ENCODE peak calls at places on chromosomes 2 and 18, in four cellular contexts. U, E, L and Q are unnamed samples.

GRCh38 chr2:99141110-99142108 is at the start of gene C2orf15:
- DNase-seq in U (peak), L (peak), E (peak), Q (peak)

GRCh38 chr2:62999905-63000304 is 50.7 kb upstream of the OTX1 start:
- DNase-seq in U (no peak), L (peak), E (no peak), Q (no peak)

GRCh38 chr2:239401450-239402227 is 819 bp upstream of the HDAC4 start:
- DNase-seq in E (peak), L (peak), U (peak), Q (peak)

GRCh38 chr18:887716-888115 is 17.0 kb upstream of the ADCYAP1 start:
- DNase-seq in L (peak), U (no peak), E (no peak), Q (no peak)

GRCh38 chr18:79575891-79576685 is 103.5 kb upstream of the CTDP1 start:
- DNase-seq in L (peak), U (peak), E (no peak), Q (peak)

GRCh38 chr2:133838642-133839370 is 270.5 kb upstream of the NCKAP5 start:
- DNase-seq in E (no peak), L (no peak), U (no peak), Q (no peak)

GRCh38 chr2:8455236-8456148 is 226.4 kb upstream of the ID2 start:
- DNase-seq in U (no peak), L (no peak), E (no peak), Q (no peak)

GRCh38 chr18:31248783-31249521 is 69.0 kb upstream of the DSG1 start:
- DNase-seq in L (peak), U (no peak), E (no peak), Q (no peak)

GRCh38 chr2:61853086-61853847 is 593 bp downstream of the FAM161A start:
- DNase-seq in L (peak), E (no peak), U (peak), Q (no peak)

GRCh38 chr18:59079264-59079972 is 60.3 kb upstream of the SEC11C start:
- DNase-seq in L (peak), E (no peak), U (no peak), Q (no peak)

GRCh38 chr2:27809761-27810241 is 38.3 kb downstream of the MRPL33 start:
- DNase-seq in L (peak), E (peak), U (no peak), Q (no peak)

GRCh38 chr2:43169987-43170732 is 56.2 kb downstream of the ZFP36L2 start:
- DNase-seq in L (no peak), E (no peak), U (peak), Q (no peak)

GRCh38 chr18:41845563-41845962 is 109.5 kb upstream of the PIK3C3 start:
- DNase-seq in E (no peak), U (no peak), L (peak), Q (no peak)

GRCh38 chr2:234555616-234556249 is 58.9 kb upstream of the ARL4C start:
- DNase-seq in L (no peak), E (peak), U (no peak), Q (no peak)

GRCh38 chr18:49021433-49022129 is 70.8 kb upstream of the SMAD7 start:
- DNase-seq in U (peak), E (no peak), L (peak), Q (no peak)

GRCh38 chr18:68796936-68797690 is 767 bp upstream of the CCDC102B start:
- DNase-seq in U (no peak), L (peak), E (peak), Q (peak)

GRCh38 chr2:226903179-226903578 is 67.3 kb downstream of the RHBDD1 start:
- DNase-seq in U (no peak), E (peak), L (peak), Q (no peak)

GRCh38 chr2:197266477-197266876 is 44.1 kb downstream of the ANKRD44 start:
- DNase-seq in E (no peak), L (no peak), U (no peak), Q (no peak)

GRCh38 chr2:218000137-218000536 is 2.7 kb downstream of the TNS1 start:
- DNase-seq in U (peak), E (no peak), L (no peak), Q (no peak)
- H3K4me3 ChIP-seq in U (no peak), E (no peak), L (no peak), Q (peak)

GRCh38 chr2:84881581-84882414 is 914 bp upstream of the TRABD2A start:
- DNase-seq in U (peak), E (peak), L (peak), Q (peak)

GRCh38 chr2:84884396-84884795 is 3.5 kb upstream of the TRABD2A start:
- DNase-seq in U (no peak), E (no peak), L (no peak), Q (no peak)

GRCh38 chr2:84882775-84883550 is 2.1 kb upstream of the TRABD2A start:
- DNase-seq in U (no peak), L (no peak), E (no peak), Q (no peak)

GRCh38 chr2:84880645-84881521 is at the start of gene TRABD2A:
- DNase-seq in L (no peak), U (no peak), E (no peak), Q (no peak)

GRCh38 chr2:84882415-84882738 is 1.5 kb upstream of the TRABD2A start:
- DNase-seq in U (no peak), E (no peak), L (no peak), Q (no peak)
- H3K4me3 ChIP-seq in U (no peak), E (no peak), L (no peak), Q (no peak)

DNA sequence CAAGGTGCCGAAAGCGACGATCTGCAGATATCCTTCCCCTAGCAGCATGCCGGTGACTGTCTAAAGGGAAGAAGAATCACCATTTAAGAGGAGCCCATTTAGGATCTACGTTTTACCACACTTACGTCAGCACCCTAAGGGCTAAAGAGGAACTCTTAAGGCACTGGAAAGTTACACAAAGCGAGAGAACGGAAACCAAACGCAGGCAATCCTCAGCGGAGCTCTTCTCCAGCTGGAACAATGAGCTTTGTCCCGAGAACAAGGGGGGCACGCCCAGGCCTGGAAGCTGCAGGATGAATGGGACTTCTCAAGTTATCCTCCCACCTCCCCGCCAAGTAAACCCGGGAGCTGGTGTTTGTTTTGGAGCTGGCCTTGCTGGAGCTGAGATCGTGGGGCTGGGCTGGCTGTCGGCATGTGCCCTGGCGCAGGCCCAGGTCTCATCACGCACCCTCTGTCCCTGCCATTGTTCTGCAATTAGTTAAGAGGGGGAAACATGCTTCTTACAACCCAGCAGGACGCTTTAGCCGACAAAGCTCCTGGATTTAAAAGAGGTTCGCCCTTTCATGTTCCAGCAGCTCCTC is 36.5 kb downstream of the PXDN start:
- DNase-seq in U (peak), L (peak), E (peak), Q (peak)
- H3K4me3 ChIP-seq in U (no peak), L (no peak), E (no peak), Q (peak)

DNA sequence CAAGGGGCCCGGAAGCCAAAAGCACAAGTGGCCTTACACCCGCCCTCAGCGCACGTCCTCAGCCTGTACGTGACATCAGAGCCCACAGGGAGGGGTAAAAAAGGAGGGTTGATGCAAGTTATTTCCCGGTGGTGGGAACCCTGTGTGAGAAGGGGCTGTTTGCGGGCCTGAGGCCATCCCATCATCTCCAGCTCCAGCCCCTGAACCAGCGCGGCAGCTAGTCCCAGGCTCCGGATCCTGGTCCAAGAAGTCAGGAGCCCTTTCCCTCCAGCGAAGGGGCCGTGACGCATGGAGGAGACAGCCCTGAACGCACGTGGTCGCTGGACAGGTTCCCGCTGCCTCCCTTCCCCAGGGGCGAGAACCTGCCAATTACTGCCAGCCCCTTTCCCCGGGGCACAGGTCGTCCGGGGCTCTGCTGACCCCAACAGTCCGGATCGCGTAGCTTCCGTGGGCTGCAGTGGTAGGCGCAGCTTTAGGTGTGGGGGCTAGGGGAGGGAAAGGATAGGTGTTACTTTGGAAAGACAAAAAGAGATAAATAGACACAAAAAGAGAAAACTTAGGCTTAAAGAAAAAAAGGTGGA is 1.3 kb upstream of the LRP2 start:
- DNase-seq in U (peak), E (no peak), L (peak), Q (no peak)
- H3K4me3 ChIP-seq in U (peak), E (peak), L (peak), Q (no peak)

GRCh38 chr2:26510344-26510973 is 32.5 kb upstream of the OTOF start:
- DNase-seq in E (no peak), U (no peak), L (no peak), Q (no peak)
- H3K4me3 ChIP-seq in E (no peak), U (no peak), L (no peak), Q (no peak)

GRCh38 chr2:237874585-237875161 is 15.2 kb downstream of the RAMP1 start:
- DNase-seq in U (no peak), L (peak), E (peak), Q (no peak)
- H3K4me3 ChIP-seq in U (no peak), L (no peak), E (no peak), Q (no peak)